ENCODE peak calls at places on chromosomes 4 and X, in four cellular contexts. H is K562, I is HepG2, G is GM12878. W is an unnamed sample.

GRCh38 chr4:151657896-151658295 is 102.9 kb downstream of the GATB start:
- DNase-seq in H (no peak), I (no peak), G (no peak), W (no peak)

GRCh38 chr4:76457885-76458284 is 22.9 kb downstream of the SHROOM3 start:
- DNase-seq in H (peak), I (no peak), G (no peak), W (no peak)

GRCh38 chrX:147737690-147738089 is 174.0 kb upstream of the FMR1 start:
- DNase-seq in H (no peak), I (no peak), G (no peak), W (no peak)

GRCh38 chr4:150010525-150011126 is 67.6 kb upstream of the DCLK2 start:
- DNase-seq in H (peak), I (peak), G (no peak), W (peak)

GRCh38 chrX:132483523-132483922 is 5.3 kb downstream of the MBNL3 start:
- DNase-seq in H (no peak), I (peak), G (no peak), W (no peak)

GRCh38 chr4:173217075-173217474 is 48.5 kb downstream of the GALNT7 start:
- DNase-seq in H (no peak), I (no peak), G (no peak), W (no peak)

GRCh38 chr4:23290656-23291055 is 597.9 kb downstream of the GBA3 start:
- DNase-seq in H (peak), I (no peak), G (no peak), W (no peak)

GRCh38 chr4:155866177-155866576 is at the start of gene ASIC5:
- DNase-seq in H (no peak), I (no peak), G (no peak), W (no peak)

GRCh38 chr4:47451657-47452056 is 11.8 kb downstream of the COMMD8 start:
- DNase-seq in H (no peak), I (no peak), G (no peak), W (no peak)

GRCh38 chr4:126850286-126850685 is 782.5 kb upstream of the INTU start:
- DNase-seq in H (peak), I (no peak), G (no peak), W (no peak)

GRCh38 chrX:130108647-130109428 is 1.5 kb downstream of the ELF4 start:
- DNase-seq in H (peak), I (peak), G (no peak), W (no peak)

GRCh38 chrX:12814434-12814833 is 23.2 kb downstream of the PRPS2 start:
- DNase-seq in H (peak), I (peak), G (peak), W (peak)

GRCh38 chrX:56947695-56948094 is 47.6 kb downstream of the SPIN3 start:
- DNase-seq in H (no peak), I (no peak), G (no peak), W (no peak)

GRCh38 chr4:155694100-155694785 is 27.6 kb downstream of the GUCY1A1 start:
- DNase-seq in H (no peak), I (no peak), G (no peak), W (no peak)

GRCh38 chrX:40127052-40127451 is 29.3 kb upstream of the BCOR start:
- DNase-seq in H (no peak), I (no peak), G (no peak), W (no peak)

GRCh38 chr4:158768577-158769174 is at the start of gene FNIP2:
- DNase-seq in H (peak), I (peak), G (no peak), W (peak)

GRCh38 chr4:185222598-185222997 is 13.2 kb downstream of the SNX25 start:
- DNase-seq in H (no peak), I (no peak), G (no peak), W (no peak)

GRCh38 chrX:19886888-19887531 is 390 bp downstream of the SH3KBP1 start:
- DNase-seq in H (peak), I (no peak), G (no peak), W (peak)

GRCh38 chrX:30570505-30570904 is 7.1 kb downstream of the TASL start:
- DNase-seq in H (peak), I (peak), G (no peak), W (no peak)

GRCh38 chrX:39636481-39636880 is 461.3 kb downstream of the BCOR start:
- DNase-seq in H (no peak), I (no peak), G (no peak), W (no peak)

DNA sequence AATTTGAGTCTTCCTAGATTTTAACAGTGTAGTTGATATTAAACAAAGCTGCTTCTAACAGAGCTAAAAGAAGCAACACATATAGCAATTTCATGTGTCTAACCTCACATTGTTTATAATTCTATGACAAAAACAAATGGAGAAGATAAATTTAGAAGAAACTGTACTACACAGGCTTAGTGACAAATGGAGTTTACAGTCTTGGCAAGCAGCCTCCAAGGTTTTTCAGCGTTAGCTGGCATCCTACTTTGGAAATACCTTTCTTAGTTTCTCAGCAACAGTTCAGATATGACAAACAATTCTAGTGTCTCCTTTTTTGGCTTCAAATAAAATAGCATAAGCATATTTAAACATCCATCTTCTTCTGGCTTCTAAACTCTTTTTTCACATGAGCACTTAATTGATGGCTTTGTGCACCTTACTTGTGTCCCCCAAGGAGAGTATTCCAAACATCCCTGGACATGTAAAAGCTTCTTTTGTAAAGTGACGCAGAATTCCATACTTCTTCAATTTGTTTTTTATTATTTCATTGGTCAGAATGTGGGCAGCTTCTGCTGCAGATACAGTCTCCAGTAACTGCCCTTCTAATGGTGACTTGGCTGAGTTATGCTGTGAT is 249.8 kb downstream of the ANTXR2 start:
- DNase-seq in H (no peak), I (no peak), G (no peak), W (no peak)
- TF ChIP-seq TARDBP in H (no peak), I (no peak), G (no peak), W (no peak)

GRCh38 chrX:136176399-136176825 is 29.1 kb downstream of the FHL1 start:
- DNase-seq in H (no peak), I (no peak), G (no peak), W (no peak)
- TF ChIP-seq SP1 in H (no peak), I (no peak), G (no peak), W (no peak)

DNA sequence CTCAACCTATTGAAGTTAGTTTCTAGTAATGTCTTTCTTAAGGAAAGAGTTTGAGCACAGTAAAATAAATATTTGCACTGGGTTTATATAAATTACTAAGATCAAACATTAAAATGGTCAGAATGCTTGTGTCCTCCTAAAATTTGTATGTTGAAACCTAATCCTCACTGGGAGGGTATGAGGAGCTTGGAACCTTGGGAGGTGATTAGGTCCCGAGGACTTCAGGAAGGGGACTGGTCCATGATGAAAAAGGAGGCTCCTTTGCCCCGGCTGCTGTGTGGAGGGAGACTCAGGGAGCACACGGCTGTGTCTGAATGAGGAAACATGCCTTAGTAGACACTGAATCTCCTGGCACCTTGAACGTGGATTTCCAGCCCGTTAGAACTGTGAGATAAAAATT is 221.9 kb downstream of the TENM3 start:
- DNase-seq in H (no peak), I (no peak), G (no peak), W (no peak)
- TF ChIP-seq TARDBP in H (no peak), I (no peak), G (no peak), W (no peak)

DNA sequence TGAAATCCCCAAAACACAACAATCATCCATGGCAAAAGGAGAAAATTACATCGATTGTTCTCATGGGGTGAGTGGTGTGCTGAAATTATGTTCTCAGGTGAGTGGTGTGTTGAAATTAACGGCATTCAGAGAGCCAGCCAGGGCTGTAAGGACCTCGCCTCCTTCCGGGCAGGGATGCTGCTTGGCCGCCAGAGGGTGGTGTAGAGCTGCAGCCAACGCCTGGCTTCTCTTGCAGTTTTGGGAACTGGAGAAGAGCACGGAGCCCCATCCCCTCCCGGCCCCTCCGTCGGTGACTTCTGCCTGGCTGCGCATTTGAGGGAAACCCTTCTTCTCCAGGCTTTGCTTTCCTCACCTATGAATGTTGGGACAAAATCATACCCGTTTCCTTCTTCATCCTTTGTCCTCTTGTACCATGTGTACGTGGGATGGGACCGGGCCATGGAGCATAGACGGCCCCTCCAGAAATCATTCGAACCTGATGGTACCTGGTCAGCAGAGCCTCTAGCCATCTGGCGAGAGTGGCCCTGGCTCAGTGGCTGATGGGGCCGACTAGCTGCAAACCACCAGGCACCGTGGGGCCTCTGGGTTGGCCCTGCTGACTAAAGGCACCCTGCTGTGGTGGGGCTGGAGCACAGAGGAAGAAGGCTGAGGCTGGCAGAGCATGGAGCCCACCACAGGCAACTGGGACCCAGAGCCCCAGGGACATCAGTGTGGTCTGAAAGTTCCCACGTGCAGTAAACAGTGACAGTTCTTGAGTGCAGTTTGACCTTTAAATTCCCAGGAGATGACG is 28.4 kb downstream of the TRMT44 start:
- DNase-seq in H (peak), I (peak), G (peak), W (peak)
- TF ChIP-seq SP1 in H (no peak), I (no peak), G (no peak), W (no peak)

GRCh38 chr4:111136438-111136837 is 513.6 kb upstream of the PITX2 start:
- DNase-seq in H (no peak), I (peak), G (no peak), W (no peak)
- TF ChIP-seq TARDBP in H (no peak), I (no peak), G (no peak), W (no peak)

DNA sequence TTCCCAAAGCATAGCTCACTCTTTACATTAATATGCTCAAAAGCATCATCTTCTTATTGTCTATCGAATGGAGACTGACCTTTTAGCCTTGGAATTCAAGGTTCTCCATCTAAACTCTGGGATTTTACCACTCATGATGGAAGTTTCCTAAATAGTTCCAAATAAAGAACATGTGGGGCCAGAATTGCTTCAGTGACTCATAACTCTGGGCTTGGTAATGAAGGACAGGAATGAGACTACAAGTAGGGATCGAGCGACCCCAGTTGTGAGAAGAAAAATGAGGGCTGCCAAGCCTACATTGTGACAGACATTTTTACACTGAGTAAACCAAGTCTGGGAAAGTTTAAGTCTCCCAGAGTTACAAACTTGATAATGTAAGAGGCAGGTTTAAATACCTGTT is 269.9 kb downstream of the CBLL2 start:
- DNase-seq in H (no peak), I (no peak), G (no peak), W (no peak)
- TF ChIP-seq SP1 in H (no peak), I (no peak), G (no peak), W (no peak)

GRCh38 chr4:168652818-168653217 is 156.0 kb downstream of the PALLD start:
- DNase-seq in H (no peak), I (no peak), G (no peak), W (no peak)

GRCh38 chr4:168655182-168655581 is 158.3 kb downstream of the PALLD start:
- DNase-seq in H (no peak), I (no peak), G (no peak), W (no peak)

GRCh38 chr4:168656946-168657473 is 160.2 kb downstream of the PALLD start:
- DNase-seq in H (no peak), I (no peak), G (no peak), W (no peak)

GRCh38 chr4:168656055-168656660 is 159.3 kb downstream of the PALLD start:
- DNase-seq in H (no peak), I (no peak), G (no peak), W (no peak)

DNA sequence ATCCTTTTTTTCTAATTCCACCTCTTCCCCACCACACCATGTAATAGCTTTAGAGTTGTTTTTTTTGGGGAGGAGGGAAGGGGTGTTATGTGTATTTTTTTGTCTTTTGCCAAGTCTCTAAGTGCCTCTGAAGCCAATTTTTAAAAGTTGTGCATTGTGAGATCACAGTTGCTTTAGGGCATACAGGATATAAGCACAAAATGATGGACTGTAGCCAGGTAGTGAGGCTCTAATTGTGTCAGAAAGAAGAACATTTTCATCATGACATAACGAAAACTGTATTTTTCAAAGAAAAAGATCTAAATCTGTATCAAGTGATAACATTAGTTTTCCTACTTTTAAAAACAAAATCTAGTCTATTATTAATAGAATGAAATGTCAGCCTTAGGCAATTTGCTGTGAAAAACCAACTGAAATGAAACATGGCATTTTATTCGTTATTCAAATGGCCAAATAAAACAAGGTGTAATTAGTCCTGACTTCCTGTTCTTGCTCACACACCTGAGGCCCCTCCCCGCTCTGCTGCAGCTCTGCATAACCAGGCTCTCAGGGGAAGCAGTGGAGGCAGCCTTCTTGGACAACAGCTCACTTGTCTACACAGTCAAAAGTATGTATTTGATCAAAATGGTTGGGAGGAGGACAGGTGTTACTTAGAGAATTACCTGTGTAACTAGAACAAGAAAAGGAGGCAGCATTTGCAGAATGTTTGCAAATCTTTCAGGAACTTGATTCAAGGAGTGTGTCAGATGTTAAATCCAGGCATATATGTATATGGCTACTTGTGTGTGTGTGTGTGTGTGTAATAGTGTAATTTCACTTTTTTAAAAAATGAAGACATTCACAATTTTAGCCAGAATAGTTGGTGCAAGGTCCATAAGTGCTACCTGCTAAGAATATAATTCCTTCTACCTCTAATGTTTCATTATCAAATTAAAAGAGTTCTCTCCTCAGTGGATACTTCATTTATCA is 157.6 kb downstream of the PALLD start:
- DNase-seq in H (no peak), I (no peak), G (no peak), W (no peak)
- TF ChIP-seq TARDBP in H (no peak), I (no peak), G (no peak), W (no peak)

W was measured in HEK293T.